ENCODE peak calls at places on chromosomes 5 and 9, in nine cellular contexts. P is NCI-H1092 treated with DMSO at 0.1 percent for 48 hours; X is CD8-positive, alpha-beta memory T cell; N is SIG-M5; U is AG10803; H is NCI-H146; Z is H9; Y is H7; G is cardiac fibroblast. J is an unnamed sample.

GRCh38 chr9:69740872-69741505 is 18.8 kb downstream of the PTAR1 start:
- DNase-seq in N (no peak), H (no peak), X (no peak), Z (no peak), U (no peak), G (peak; percentile 19), P (no peak), Y (no peak), J (no peak)

GRCh38 chr9:111118256-111118950 is 80.1 kb upstream of the LPAR1 start:
- DNase-seq in X (no peak), U (peak; percentile 75), H (no peak), Y (no peak), G (peak; percentile 57), P (no peak), N (no peak), Z (no peak), J (no peak)

GRCh38 chr5:167916706-167917105 is 374.7 kb upstream of the WWC1 start:
- DNase-seq in Y (peak; percentile 17), P (no peak), U (peak; percentile 76), H (no peak), N (no peak), Z (peak; percentile 44), G (peak; percentile 5), X (no peak), J (no peak)

GRCh38 chr5:27561408-27561807 is 523.0 kb upstream of the CDH9 start:
- DNase-seq in N (no peak), U (no peak), Y (no peak), H (no peak), X (no peak), P (no peak), Z (no peak), G (no peak), J (no peak)

GRCh38 chr5:169044982-169045381 is 256.0 kb downstream of the SLIT3 start:
- DNase-seq in Z (no peak), Y (no peak), G (no peak), U (peak; percentile 6), X (no peak), H (no peak), N (no peak), P (no peak), J (no peak)

GRCh38 chr5:171205375-171205774 is 103.7 kb upstream of the TLX3 start:
- DNase-seq in H (peak; percentile 91), Z (no peak), P (no peak), U (no peak), G (no peak), Y (no peak), N (no peak), X (no peak), J (no peak)

GRCh38 chr5:141762316-141762715 is 80.3 kb upstream of the ARAP3 start:
- DNase-seq in P (no peak), N (no peak), Y (no peak), U (no peak), H (no peak), Z (no peak), G (no peak), X (no peak), J (no peak)

GRCh38 chr5:79193643-79194042 is 42.3 kb upstream of the JMY start:
- DNase-seq in H (peak; percentile 25), Y (no peak), G (peak; percentile 36), N (no peak), X (no peak), U (peak; percentile 38), Z (no peak), P (no peak), J (no peak)

GRCh38 chr5:171965740-171966139 is 40.7 kb downstream of the FBXW11 start:
- DNase-seq in X (no peak), Z (no peak), G (no peak), Y (no peak), N (peak; percentile 9), P (no peak), U (no peak), H (no peak), J (no peak)

GRCh38 chr5:40172721-40173120 is 507.0 kb upstream of the PTGER4 start:
- DNase-seq in H (no peak), P (no peak), G (peak; percentile 12), Z (no peak), U (no peak), X (no peak), Y (no peak), N (no peak), J (no peak)

GRCh38 chr9:71733176-71733575 is 35.1 kb downstream of the CEMIP2 start:
- DNase-seq in N (no peak), Y (no peak), Z (no peak), P (no peak), G (no peak), X (no peak), U (peak; percentile 78), H (no peak), J (no peak)

GRCh38 chr9:95981741-95982390 is 106.4 kb downstream of the ERCC6L2 start:
- DNase-seq in G (no peak), Y (no peak), Z (no peak), N (no peak), U (no peak), X (no peak), P (peak; percentile 88), H (no peak), J (no peak)

GRCh38 chr5:69271376-69271775 is 36.7 kb downstream of the CDK7 start:
- DNase-seq in U (peak; percentile 53), N (no peak), Z (no peak), Y (no peak), P (no peak), G (peak; percentile 78), H (no peak), X (no peak), J (no peak)

GRCh38 chr5:15539951-15540350 is 40.0 kb downstream of the FBXL7 start:
- DNase-seq in X (no peak), G (peak; percentile 26), U (no peak), N (no peak), Y (no peak), P (no peak), H (no peak), Z (no peak), J (no peak)

GRCh38 chr9:131776473-131776872 is 36.6 kb upstream of the RAPGEF1 start:
- DNase-seq in U (peak; percentile 15), Y (peak; percentile 92), G (peak; percentile 52), Z (peak; percentile 85), X (no peak), H (no peak), N (no peak), P (no peak), J (peak; percentile 15)

GRCh38 chr5:155833282-155833681 is 493.7 kb upstream of the SGCD start:
- DNase-seq in N (no peak), H (no peak), Y (no peak), X (no peak), P (peak; percentile 0), Z (no peak), U (peak; percentile 22), G (no peak), J (no peak)

GRCh38 chr5:111706345-111706744 is 50.6 kb downstream of the NREP start:
- DNase-seq in H (no peak), P (no peak), X (no peak), G (no peak), U (no peak), N (no peak), Z (no peak), Y (no peak), J (no peak)

GRCh38 chr9:2407450-2407849 is 214.1 kb upstream of the VLDLR start:
- DNase-seq in X (no peak), N (no peak), P (no peak), U (no peak), Y (no peak), H (no peak), G (no peak), Z (no peak), J (no peak)

J was measured in smooth muscle cell of the brain vasculature.